ENCODE peak calls at places on chromosomes 7 and 10, in five cellular contexts. S, G, T, R and W are unnamed samples.

GRCh38 chr7:17685141-17685540 is 255.2 kb downstream of the SNX13 start:
- DNase-seq in S (no peak), G (no peak), T (no peak), R (no peak), W (no peak)

GRCh38 chr7:43302211-43302711 is 189.8 kb downstream of the HECW1 start:
- DNase-seq in S (peak; percentile 98), G (peak; percentile 97), T (peak; percentile 84), R (no peak), W (peak; percentile 57)

GRCh38 chr10:116146374-116146773 is 126.6 kb downstream of the GFRA1 start:
- DNase-seq in S (peak; percentile 42), G (peak; percentile 36), T (no peak), R (no peak), W (peak; percentile 54)

GRCh38 chr7:125255793-125256192 is 326.2 kb upstream of the POT1 start:
- DNase-seq in S (no peak), G (peak; percentile 44), T (no peak), R (no peak), W (no peak)

GRCh38 chr10:104323085-104323484 is 15.2 kb downstream of the ITPRIP start:
- DNase-seq in S (no peak), G (no peak), T (no peak), R (no peak), W (no peak)

GRCh38 chr10:98365698-98366530 is 49.1 kb downstream of the PYROXD2 start:
- DNase-seq in S (no peak), G (no peak), T (peak; percentile 34), R (no peak), W (no peak)

GRCh38 chr10:125694874-125695273 is 11.9 kb upstream of the TEX36 start:
- DNase-seq in S (peak; percentile 50), G (peak; percentile 31), T (peak; percentile 59), R (no peak), W (peak; percentile 58)

GRCh38 chr7:80681272-80681885 is 42.9 kb downstream of the CD36 start:
- DNase-seq in S (peak; percentile 51), G (peak; percentile 44), T (peak; percentile 21), R (peak; percentile 24), W (no peak)

GRCh38 chr7:139682136-139683013 is 95.4 kb downstream of the HIPK2 start:
- DNase-seq in S (peak; percentile 55), G (peak; percentile 97), T (peak; percentile 90), R (no peak), W (peak; percentile 89)

GRCh38 chr10:57627642-57628178 is 640.0 kb downstream of the IPMK start:
- DNase-seq in S (no peak), G (no peak), T (no peak), R (no peak), W (no peak)

GRCh38 chr7:131652934-131653333 is 96.5 kb upstream of the PODXL start:
- DNase-seq in S (peak; percentile 47), G (no peak), T (no peak), R (no peak), W (no peak)